ENCODE peak calls at places on chromosomes 5 and 9, in five cellular contexts. T, V, E, W and F are unnamed samples.

GRCh38 chr9:4743131-4743875 is 2.3 kb upstream of the AK3 start:
- DNase-seq in V (no peak), W (no peak), T (no peak), E (peak; percentile 6), F (no peak)

GRCh38 chr5:115599502-115599901 is 2.8 kb downstream of the TICAM2 start:
- DNase-seq in W (no peak), E (peak; percentile 76), V (no peak), T (no peak), F (no peak)

GRCh38 chr9:137303031-137303892 is 1.2 kb upstream of the NRARP start:
- DNase-seq in V (no peak), W (no peak), E (no peak), T (peak; percentile 70), F (no peak)

GRCh38 chr9:122464633-122465567 is 12.8 kb downstream of the OR1J1 start:
- DNase-seq in W (peak; percentile 81), V (peak; percentile 53), T (peak; percentile 73), E (peak; percentile 97), F (peak; percentile 48)

GRCh38 chr5:158170060-158170459 is 311.1 kb upstream of the CLINT1 start:
- DNase-seq in E (no peak), V (no peak), T (no peak), W (no peak), F (no peak)

GRCh38 chr9:137639303-137640051 is 20.7 kb downstream of the EHMT1 start:
- DNase-seq in T (no peak), E (peak; percentile 27), W (no peak), V (peak; percentile 13), F (peak; percentile 33)

GRCh38 chr5:56588636-56589485 is 226.5 kb upstream of the MAP3K1 start:
- DNase-seq in T (peak; percentile 50), V (peak; percentile 80), W (peak; percentile 66), E (peak; percentile 24), F (peak; percentile 75)

GRCh38 chr5:95822408-95823240 is at the start of gene GLRX:
- DNase-seq in E (peak; percentile 97), T (peak; percentile 71), V (peak; percentile 59), W (peak; percentile 93), F (peak; percentile 60)

GRCh38 chr9:5442400-5443011 is 4.8 kb upstream of the PLGRKT start:
- DNase-seq in W (no peak), V (no peak), E (peak; percentile 76), T (peak; percentile 63), F (peak; percentile 18)

GRCh38 chr9:34628656-34629491 is at the start of gene ARID3C:
- DNase-seq in T (peak; percentile 80), E (peak; percentile 72), V (no peak), W (no peak), F (peak; percentile 35)

GRCh38 chr5:14265574-14265973 is 122.4 kb downstream of the TRIO start:
- DNase-seq in T (no peak), E (peak; percentile 92), V (no peak), W (no peak), F (no peak)

GRCh38 chr5:103041071-103041676 is 78.8 kb downstream of the GIN1 start:
- DNase-seq in T (no peak), W (no peak), V (peak; percentile 3), E (peak; percentile 62), F (no peak)

GRCh38 chr5:93246093-93246855 is 334.7 kb downstream of the NR2F1-AS1 start:
- DNase-seq in V (no peak), E (peak; percentile 1), W (no peak), T (peak; percentile 92), F (no peak)

GRCh38 chr5:151811593-151812321 is 40.0 kb downstream of the G3BP1 start:
- DNase-seq in E (peak; percentile 84), V (no peak), W (no peak), T (no peak), F (no peak)

GRCh38 chr5:58961631-58962280 is 378.9 kb downstream of the RAB3C start:
- DNase-seq in W (no peak), V (no peak), E (no peak), T (no peak), F (no peak)

GRCh38 chr5:36948650-36949049 is 72.1 kb downstream of the NIPBL start:
- DNase-seq in W (no peak), V (no peak), T (no peak), E (peak; percentile 26), F (no peak)

GRCh38 chr5:44011518-44011917 is 377.7 kb downstream of the FGF10 start:
- DNase-seq in T (no peak), V (no peak), W (no peak), E (no peak), F (no peak)

GRCh38 chr9:12503606-12504122 is 189.5 kb upstream of the TYRP1 start:
- DNase-seq in V (no peak), T (no peak), E (no peak), W (no peak), F (no peak)

GRCh38 chr9:134738869-134739659 is 97.5 kb downstream of the COL5A1 start:
- DNase-seq in V (peak; percentile 7), W (peak; percentile 79), E (peak; percentile 76), T (peak; percentile 83), F (no peak)

GRCh38 chr5:180742727-180743126 is 2.9 kb upstream of the OR2Y1 start:
- DNase-seq in V (no peak), E (no peak), T (no peak), W (no peak), F (no peak)

GRCh38 chr9:102974530-102974929 is 20.6 kb upstream of the CYLC2 start:
- DNase-seq in T (no peak), V (no peak), W (no peak), E (no peak), F (no peak)

GRCh38 chr5:180128671-180129261 is 57.2 kb upstream of the RNF130 start:
- DNase-seq in E (no peak), V (no peak), W (peak; percentile 47), T (no peak), F (no peak)

GRCh38 chr9:84652496-84653081 is 16.9 kb upstream of the NTRK2 start:
- DNase-seq in V (no peak), T (no peak), E (no peak), W (no peak), F (no peak)

GRCh38 chr9:24045150-24045549 is 219.1 kb upstream of the ELAVL2 start:
- DNase-seq in T (no peak), W (no peak), V (no peak), E (no peak), F (no peak)

GRCh38 chr5:149441194-149441753 is 62.2 kb upstream of the IL17B start:
- DNase-seq in V (no peak), T (no peak), E (no peak), W (no peak), F (no peak)

GRCh38 chr5:149438281-149438680 is 59.2 kb upstream of the IL17B start:
- DNase-seq in V (no peak), W (no peak), E (no peak), T (no peak), F (no peak)

GRCh38 chr5:149441986-149442385 is 62.9 kb upstream of the IL17B start:
- DNase-seq in W (no peak), V (no peak), E (no peak), T (no peak), F (no peak)

GRCh38 chr5:149438711-149439132 is 59.6 kb upstream of the IL17B start:
- DNase-seq in W (no peak), V (no peak), T (no peak), E (no peak), F (no peak)

DNA sequence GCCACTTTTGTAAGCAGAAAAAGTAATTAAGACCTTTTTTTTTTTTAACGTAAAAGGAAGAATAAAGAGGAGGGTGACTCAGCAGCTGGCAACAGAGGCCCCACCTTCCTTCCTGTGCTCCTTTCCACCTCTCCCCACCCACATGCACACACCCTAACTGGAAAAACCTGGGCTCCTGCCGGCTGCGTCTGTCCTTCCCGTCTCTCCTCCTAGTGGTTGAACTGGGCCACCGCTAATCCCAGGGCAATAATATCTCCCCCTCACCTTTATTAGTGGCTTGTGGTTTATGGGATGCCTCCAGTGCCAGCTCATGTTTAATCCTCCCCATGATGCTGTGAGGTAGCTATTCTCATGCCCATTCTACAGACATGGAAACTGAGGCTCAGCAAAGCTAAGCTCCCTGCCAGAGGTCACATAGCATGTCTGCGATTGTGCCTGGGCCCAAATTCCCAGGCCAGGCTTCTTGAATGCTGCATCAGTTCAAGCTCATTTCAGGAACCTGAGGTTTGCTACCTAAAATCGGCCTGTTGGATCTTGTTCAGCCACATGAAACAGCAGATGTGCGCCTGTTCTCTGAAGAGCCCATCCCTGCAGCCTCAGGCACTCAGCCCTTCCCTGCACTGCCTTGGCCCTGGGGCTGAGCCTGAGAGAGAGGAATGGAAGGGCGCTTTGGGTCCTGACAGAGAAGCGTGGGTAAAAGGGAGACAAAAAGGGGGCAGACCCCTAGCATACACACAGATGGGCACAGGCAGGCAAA is 61.0 kb upstream of the IL17B start:
- DNase-seq in V (no peak), W (no peak), E (peak; percentile 67), T (peak; percentile 51), F (no peak)
- H3K4me1 ChIP-seq in V (no peaks in the 10 kb centered on the region), W (no peaks in the 10 kb centered on the region), E (peaks cover 5% of the 10 kb centered on the region), T (peaks cover 10% of the 10 kb centered on the region), F (no peaks in the 10 kb centered on the region)

DNA sequence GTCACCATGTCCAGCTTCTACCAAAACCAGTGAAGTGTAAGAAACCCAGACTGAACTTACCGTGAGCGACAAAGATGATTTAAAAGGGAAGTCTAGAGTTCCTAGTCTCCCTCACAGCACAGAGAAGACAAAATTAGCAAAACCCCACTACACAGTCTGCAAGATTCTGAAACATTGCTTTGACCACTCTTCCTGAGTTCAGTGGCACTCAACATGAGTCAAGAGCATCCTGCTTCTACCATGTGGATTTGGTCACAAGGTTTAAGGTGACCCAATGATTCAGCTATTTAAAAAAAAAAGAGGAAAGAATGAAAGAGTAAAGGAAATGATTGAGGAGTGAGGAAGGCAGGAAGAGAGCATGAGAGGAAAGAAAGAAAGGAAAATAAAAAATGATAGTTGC is 19.8 kb downstream of the IL7R start:
- DNase-seq in V (no peak), E (peak; percentile 40), T (no peak), W (no peak), F (no peak)
- H3K27ac ChIP-seq in V (no peak overlapping the region), E (peak overlapping the region; percentile 15), T (no peak overlapping the region), W (no peak overlapping the region), F (peak overlapping the region; percentile 27)

DNA sequence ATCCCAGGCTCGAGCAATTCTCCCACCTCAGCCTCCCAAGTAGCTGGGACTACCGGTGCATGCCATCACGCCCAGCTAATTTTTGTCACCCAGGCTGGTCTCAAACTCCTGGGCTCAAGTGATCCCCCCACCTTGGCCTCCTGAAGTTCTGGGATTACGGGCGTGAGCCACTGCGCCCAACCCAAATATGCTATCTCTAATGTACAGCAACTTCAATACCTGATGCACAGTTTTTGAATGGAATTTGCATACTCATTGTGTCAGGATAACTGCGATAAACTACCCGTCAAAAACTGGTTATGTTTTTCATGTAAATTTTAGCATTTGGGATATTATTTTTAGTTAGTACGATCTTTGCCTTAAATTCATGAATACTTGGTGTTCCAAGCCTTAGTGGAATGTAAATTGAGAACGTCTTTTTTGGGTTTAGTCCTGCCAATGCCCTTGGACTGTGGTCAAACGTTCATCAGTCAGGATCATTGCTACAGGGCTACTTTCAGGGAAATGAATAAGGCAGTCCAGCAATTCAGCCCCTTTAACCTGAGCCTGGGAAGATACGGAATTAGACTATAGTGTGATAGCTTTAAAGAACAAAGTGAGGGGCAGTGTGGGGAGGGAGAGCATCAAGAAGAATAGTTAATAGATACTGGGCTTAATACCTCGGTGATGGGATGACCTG is 4.5 kb downstream of the UGCG start:
- DNase-seq in E (no peak), T (no peak), W (no peak), V (no peak), F (no peak)
- H3K4me1 ChIP-seq in E (peaks cover 29% of the 10 kb centered on the region), T (peaks cover 23% of the 10 kb centered on the region), W (no peaks in the 10 kb centered on the region), V (peaks cover 65% of the 10 kb centered on the region), F (peaks cover 49% of the 10 kb centered on the region)

DNA sequence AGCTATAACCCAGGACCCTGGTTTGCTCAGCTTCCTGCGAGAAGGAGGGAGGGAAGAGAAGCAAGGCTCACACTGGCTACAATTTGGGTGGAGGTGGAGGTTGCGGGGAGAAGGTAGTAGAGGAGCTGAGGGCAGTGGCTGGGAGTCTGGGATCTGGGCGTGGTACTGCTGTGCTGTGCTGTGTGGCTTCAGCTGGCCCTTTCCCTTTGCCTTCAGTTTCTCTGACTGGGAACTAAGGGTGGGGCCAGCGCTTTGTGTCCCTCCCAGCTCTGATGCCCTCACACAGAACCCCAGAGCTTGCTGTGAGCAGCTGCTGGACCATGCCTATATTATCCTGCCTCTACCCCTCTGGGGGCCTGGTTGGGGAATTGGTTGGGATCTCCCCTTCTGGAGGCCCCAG is 60.9 kb downstream of the RGS3 start:
- DNase-seq in V (no peak), E (peak; percentile 15), T (no peak), W (no peak), F (no peak)
- H3K27ac ChIP-seq in V (no peak overlapping the region), E (no peak overlapping the region), T (no peak overlapping the region), W (peak overlapping the region; percentile 54), F (no peak overlapping the region)